ENCODE peak calls at places on chromosomes 6 and 20, in five cellular contexts. F, J, B, X and N are unnamed samples.

GRCh38 chr6:89997456-89998445 is 103.5 kb downstream of the GJA10 start:
- DNase-seq in F (no peak), J (no peak), B (no peak), X (no peak), N (no peak)

GRCh38 chr6:38095054-38095453 is 275.5 kb downstream of the ZFAND3 start:
- DNase-seq in F (no peak), J (no peak), B (no peak), X (no peak), N (no peak)

GRCh38 chr6:72649032-72649984 is 27.4 kb downstream of the KCNQ5 start:
- DNase-seq in F (peak), J (no peak), B (no peak), X (no peak), N (no peak)

GRCh38 chr6:76004202-76004601 is 68.3 kb downstream of the IMPG1 start:
- DNase-seq in F (no peak), J (no peak), B (no peak), X (no peak), N (no peak)

GRCh38 chr6:110398778-110399177 is 16.6 kb downstream of the DDO start:
- DNase-seq in F (no peak), J (no peak), B (no peak), X (no peak), N (no peak)

GRCh38 chr20:24275946-24276705 is 193.3 kb upstream of the SYNDIG1 start:
- DNase-seq in F (no peak), J (no peak), B (no peak), X (no peak), N (no peak)

GRCh38 chr6:44495036-44495901 is 107.8 kb downstream of the CDC5L start:
- DNase-seq in F (no peak), J (no peak), B (no peak), X (no peak), N (no peak)

GRCh38 chr6:148550569-148550968 is 196.3 kb upstream of the UST start:
- DNase-seq in F (no peak), J (no peak), B (no peak), X (no peak), N (no peak)

GRCh38 chr6:80553071-80553740 is 446.7 kb downstream of the BCKDHB start:
- DNase-seq in F (no peak), J (no peak), B (no peak), X (no peak), N (no peak)

GRCh38 chr6:79666633-79667032 is 35.5 kb downstream of the SH3BGRL2 start:
- DNase-seq in F (no peak), J (no peak), B (no peak), X (no peak), N (no peak)

GRCh38 chr6:136429681-136430080 is 120.5 kb downstream of the MAP7 start:
- DNase-seq in F (no peak), J (no peak), B (no peak), X (no peak), N (no peak)